ENCODE peak calls at places on chromosomes 2 and 18, in seven cellular contexts. One of them, this sample, is unnamed. For H3K4me1, the result is how much of the 10 kb centered on the place peaks cover.

GRCh38 chr2:180707867-180708205 is 272.6 kb upstream of the UBE2E3 start:
- DNase-seq in kidney: no peak
- DNase-seq in thoracic aorta: no peak
- DNase-seq in mesenchymal stem cell: peak
- DNase-seq in CD4-positive, CD25-positive, alpha-beta regulatory T cell: no peak
- DNase-seq in cardiac muscle cell: peak
- DNase-seq in GM23248: peak
- DNase-seq in this sample: no peak

GRCh38 chr18:58117685-58118403 is 73.8 kb downstream of the NEDD4L start:
- DNase-seq in CD4-positive, CD25-positive, alpha-beta regulatory T cell: no peak
- DNase-seq in GM23248: peak
- DNase-seq in kidney: no peak
- DNase-seq in mesenchymal stem cell: peak
- DNase-seq in thoracic aorta: no peak
- DNase-seq in cardiac muscle cell: peak
- DNase-seq in this sample: no peak

GRCh38 chr2:25347205-25347815 is 5.6 kb upstream of the DNMT3A start:
- DNase-seq in thoracic aorta: no peak
- DNase-seq in cardiac muscle cell: no peak
- DNase-seq in GM23248: peak
- DNase-seq in mesenchymal stem cell: peak
- DNase-seq in CD4-positive, CD25-positive, alpha-beta regulatory T cell: no peak
- DNase-seq in kidney: no peak
- DNase-seq in this sample: no peak

GRCh38 chr2:18588049-18588448 is 1.3 kb downstream of the NT5C1B start:
- DNase-seq in GM23248: no peak
- DNase-seq in cardiac muscle cell: no peak
- DNase-seq in thoracic aorta: no peak
- DNase-seq in kidney: no peak
- DNase-seq in CD4-positive, CD25-positive, alpha-beta regulatory T cell: no peak
- DNase-seq in mesenchymal stem cell: no peak
- DNase-seq in this sample: no peak

GRCh38 chr2:8985561-8986326 is 17.7 kb downstream of the MBOAT2 start:
- DNase-seq in GM23248: peak
- DNase-seq in mesenchymal stem cell: peak
- DNase-seq in CD4-positive, CD25-positive, alpha-beta regulatory T cell: no peak
- DNase-seq in cardiac muscle cell: no peak
- DNase-seq in thoracic aorta: no peak
- DNase-seq in kidney: no peak
- DNase-seq in this sample: no peak

GRCh38 chr2:236663267-236663666 is 93.6 kb downstream of the ACKR3 start:
- DNase-seq in kidney: no peak
- DNase-seq in mesenchymal stem cell: no peak
- DNase-seq in cardiac muscle cell: peak
- DNase-seq in thoracic aorta: no peak
- DNase-seq in CD4-positive, CD25-positive, alpha-beta regulatory T cell: no peak
- DNase-seq in GM23248: peak
- DNase-seq in this sample: peak

GRCh38 chr2:221465776-221466175 is 106.3 kb downstream of the EPHA4 start:
- DNase-seq in CD4-positive, CD25-positive, alpha-beta regulatory T cell: no peak
- DNase-seq in kidney: no peak
- DNase-seq in cardiac muscle cell: peak
- DNase-seq in mesenchymal stem cell: no peak
- DNase-seq in GM23248: no peak
- DNase-seq in thoracic aorta: no peak
- DNase-seq in this sample: no peak

GRCh38 chr2:80670763-80671162 is 366.2 kb upstream of the LRRTM1 start:
- DNase-seq in GM23248: no peak
- DNase-seq in cardiac muscle cell: no peak
- DNase-seq in thoracic aorta: no peak
- DNase-seq in mesenchymal stem cell: no peak
- DNase-seq in CD4-positive, CD25-positive, alpha-beta regulatory T cell: no peak
- DNase-seq in kidney: no peak
- DNase-seq in this sample: no peak

GRCh38 chr2:100733344-100734187 is 86.4 kb upstream of the NPAS2 start:
- DNase-seq in thoracic aorta: no peak
- DNase-seq in CD4-positive, CD25-positive, alpha-beta regulatory T cell: no peak
- DNase-seq in GM23248: peak
- DNase-seq in kidney: no peak
- DNase-seq in mesenchymal stem cell: peak
- DNase-seq in cardiac muscle cell: peak
- DNase-seq in this sample: no peak

GRCh38 chr2:195706161-195706900 is 49.3 kb downstream of the SLC39A10 start:
- DNase-seq in cardiac muscle cell: peak
- DNase-seq in kidney: no peak
- DNase-seq in thoracic aorta: no peak
- DNase-seq in mesenchymal stem cell: peak
- DNase-seq in GM23248: peak
- DNase-seq in CD4-positive, CD25-positive, alpha-beta regulatory T cell: no peak
- DNase-seq in this sample: no peak

GRCh38 chr2:136582631-136583205 is 182.6 kb upstream of the THSD7B start:
- DNase-seq in CD4-positive, CD25-positive, alpha-beta regulatory T cell: no peak
- DNase-seq in mesenchymal stem cell: no peak
- DNase-seq in kidney: no peak
- DNase-seq in cardiac muscle cell: peak
- DNase-seq in GM23248: peak
- DNase-seq in thoracic aorta: no peak
- DNase-seq in this sample: no peak

GRCh38 chr2:19033240-19033639 is 325.2 kb downstream of the OSR1 start:
- DNase-seq in GM23248: no peak
- DNase-seq in cardiac muscle cell: no peak
- DNase-seq in mesenchymal stem cell: peak
- DNase-seq in thoracic aorta: no peak
- DNase-seq in CD4-positive, CD25-positive, alpha-beta regulatory T cell: no peak
- DNase-seq in kidney: no peak
- DNase-seq in this sample: no peak

GRCh38 chr2:241091201-241091600 is 10.9 kb downstream of the MTERF4 start:
- DNase-seq in GM23248: no peak
- DNase-seq in kidney: no peak
- DNase-seq in thoracic aorta: no peak
- DNase-seq in CD4-positive, CD25-positive, alpha-beta regulatory T cell: no peak
- DNase-seq in cardiac muscle cell: no peak
- DNase-seq in mesenchymal stem cell: no peak
- DNase-seq in this sample: no peak

GRCh38 chr18:48797841-48798255 is 152.9 kb downstream of the SMAD7 start:
- DNase-seq in GM23248: no peak
- DNase-seq in cardiac muscle cell: no peak
- DNase-seq in kidney: peak
- DNase-seq in thoracic aorta: peak
- DNase-seq in mesenchymal stem cell: no peak
- DNase-seq in CD4-positive, CD25-positive, alpha-beta regulatory T cell: no peak
- DNase-seq in this sample: peak

GRCh38 chr2:105746177-105747080 is 1.7 kb downstream of the NCK2 start:
- DNase-seq in GM23248: no peak
- DNase-seq in thoracic aorta: peak
- DNase-seq in cardiac muscle cell: no peak
- DNase-seq in kidney: peak
- DNase-seq in CD4-positive, CD25-positive, alpha-beta regulatory T cell: peak
- DNase-seq in mesenchymal stem cell: no peak
- DNase-seq in this sample: no peak

GRCh38 chr2:28713582-28714292 is 37.9 kb upstream of the PPP1CB start:
- DNase-seq in CD4-positive, CD25-positive, alpha-beta regulatory T cell: no peak
- DNase-seq in kidney: no peak
- DNase-seq in GM23248: peak
- DNase-seq in cardiac muscle cell: peak
- DNase-seq in thoracic aorta: no peak
- DNase-seq in mesenchymal stem cell: peak
- DNase-seq in this sample: no peak

GRCh38 chr2:28721601-28722191 is 29.9 kb upstream of the PPP1CB start:
- DNase-seq in kidney: no peak
- DNase-seq in cardiac muscle cell: no peak
- DNase-seq in mesenchymal stem cell: no peak
- DNase-seq in GM23248: no peak
- DNase-seq in thoracic aorta: no peak
- DNase-seq in CD4-positive, CD25-positive, alpha-beta regulatory T cell: no peak
- DNase-seq in this sample: no peak

GRCh38 chr2:28720345-28720744 is 31.3 kb upstream of the PPP1CB start:
- DNase-seq in kidney: no peak
- DNase-seq in cardiac muscle cell: no peak
- DNase-seq in mesenchymal stem cell: no peak
- DNase-seq in CD4-positive, CD25-positive, alpha-beta regulatory T cell: no peak
- DNase-seq in thoracic aorta: no peak
- DNase-seq in GM23248: no peak
- DNase-seq in this sample: no peak

GRCh38 chr2:28717339-28717758 is 34.3 kb upstream of the PPP1CB start:
- DNase-seq in mesenchymal stem cell: peak
- DNase-seq in kidney: no peak
- DNase-seq in CD4-positive, CD25-positive, alpha-beta regulatory T cell: no peak
- DNase-seq in GM23248: peak
- DNase-seq in cardiac muscle cell: peak
- DNase-seq in thoracic aorta: peak
- DNase-seq in this sample: peak

DNA sequence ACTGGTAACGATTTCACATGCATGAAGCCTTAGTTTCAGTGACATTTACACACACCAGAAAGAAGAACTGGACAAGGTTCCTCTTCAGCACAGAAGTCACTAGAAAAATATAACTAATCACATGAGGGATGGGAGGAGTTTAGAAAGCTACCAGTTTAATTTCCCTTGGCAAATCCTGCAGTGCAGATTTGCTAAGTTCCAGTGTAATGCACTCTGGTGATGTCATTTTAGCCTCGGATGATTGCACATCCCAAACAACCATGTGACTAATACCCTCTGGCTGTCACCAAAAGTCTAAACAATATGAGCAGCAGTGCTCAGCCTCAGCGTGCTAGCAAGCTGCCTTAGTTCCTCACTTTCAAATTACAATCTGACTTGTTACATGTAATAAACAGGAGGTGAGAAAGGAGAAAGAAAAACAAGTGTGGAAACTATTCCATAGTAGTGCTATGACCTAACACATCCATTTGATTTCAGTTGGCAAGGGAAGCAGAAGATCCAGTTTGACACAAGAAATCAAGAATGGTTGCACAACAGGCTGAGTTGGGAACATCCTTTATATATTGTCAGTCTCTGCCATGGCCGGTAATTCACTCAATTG is 35.3 kb upstream of the PPP1CB start:
- DNase-seq in mesenchymal stem cell: peak
- DNase-seq in CD4-positive, CD25-positive, alpha-beta regulatory T cell: no peak
- DNase-seq in cardiac muscle cell: peak
- DNase-seq in GM23248: peak
- DNase-seq in thoracic aorta: peak
- DNase-seq in kidney: peak
- DNase-seq in this sample: peak
- H3K4me1 ChIP-seq in mesenchymal stem cell: under half
- H3K4me1 ChIP-seq in CD4-positive, CD25-positive, alpha-beta regulatory T cell: under half
- H3K4me1 ChIP-seq in cardiac muscle cell: under half
- H3K4me1 ChIP-seq in GM23248: under half
- H3K4me1 ChIP-seq in thoracic aorta: under half
- H3K4me1 ChIP-seq in kidney: under half
- H3K4me1 ChIP-seq in this sample: under half

GRCh38 chr2:223937535-223937934 is 7.6 kb downstream of the WDFY1 start:
- DNase-seq in mesenchymal stem cell: no peak
- DNase-seq in kidney: no peak
- DNase-seq in cardiac muscle cell: no peak
- DNase-seq in thoracic aorta: no peak
- DNase-seq in GM23248: no peak
- DNase-seq in CD4-positive, CD25-positive, alpha-beta regulatory T cell: no peak
- DNase-seq in this sample: no peak

GRCh38 chr2:223936862-223937326 is 8.2 kb downstream of the WDFY1 start:
- DNase-seq in cardiac muscle cell: no peak
- DNase-seq in thoracic aorta: no peak
- DNase-seq in CD4-positive, CD25-positive, alpha-beta regulatory T cell: no peak
- DNase-seq in mesenchymal stem cell: no peak
- DNase-seq in kidney: no peak
- DNase-seq in GM23248: peak
- DNase-seq in this sample: no peak

GRCh38 chr2:223933098-223933800 is 11.9 kb downstream of the WDFY1 start:
- DNase-seq in GM23248: no peak
- DNase-seq in cardiac muscle cell: no peak
- DNase-seq in CD4-positive, CD25-positive, alpha-beta regulatory T cell: no peak
- DNase-seq in kidney: no peak
- DNase-seq in thoracic aorta: no peak
- DNase-seq in mesenchymal stem cell: no peak
- DNase-seq in this sample: no peak

GRCh38 chr2:223935459-223936125 is 9.5 kb downstream of the WDFY1 start:
- DNase-seq in kidney: no peak
- DNase-seq in GM23248: no peak
- DNase-seq in thoracic aorta: no peak
- DNase-seq in CD4-positive, CD25-positive, alpha-beta regulatory T cell: no peak
- DNase-seq in cardiac muscle cell: no peak
- DNase-seq in mesenchymal stem cell: no peak
- DNase-seq in this sample: no peak

GRCh38 chr2:223934870-223935269 is 10.3 kb downstream of the WDFY1 start:
- DNase-seq in cardiac muscle cell: no peak
- DNase-seq in GM23248: no peak
- DNase-seq in CD4-positive, CD25-positive, alpha-beta regulatory T cell: no peak
- DNase-seq in kidney: no peak
- DNase-seq in thoracic aorta: no peak
- DNase-seq in mesenchymal stem cell: no peak
- DNase-seq in this sample: no peak
- H3K4me1 ChIP-seq in cardiac muscle cell: under half
- H3K4me1 ChIP-seq in GM23248: under half
- H3K4me1 ChIP-seq in CD4-positive, CD25-positive, alpha-beta regulatory T cell: under half
- H3K4me1 ChIP-seq in kidney: under half
- H3K4me1 ChIP-seq in thoracic aorta: half or more
- H3K4me1 ChIP-seq in mesenchymal stem cell: under half
- H3K4me1 ChIP-seq in this sample: under half

DNA sequence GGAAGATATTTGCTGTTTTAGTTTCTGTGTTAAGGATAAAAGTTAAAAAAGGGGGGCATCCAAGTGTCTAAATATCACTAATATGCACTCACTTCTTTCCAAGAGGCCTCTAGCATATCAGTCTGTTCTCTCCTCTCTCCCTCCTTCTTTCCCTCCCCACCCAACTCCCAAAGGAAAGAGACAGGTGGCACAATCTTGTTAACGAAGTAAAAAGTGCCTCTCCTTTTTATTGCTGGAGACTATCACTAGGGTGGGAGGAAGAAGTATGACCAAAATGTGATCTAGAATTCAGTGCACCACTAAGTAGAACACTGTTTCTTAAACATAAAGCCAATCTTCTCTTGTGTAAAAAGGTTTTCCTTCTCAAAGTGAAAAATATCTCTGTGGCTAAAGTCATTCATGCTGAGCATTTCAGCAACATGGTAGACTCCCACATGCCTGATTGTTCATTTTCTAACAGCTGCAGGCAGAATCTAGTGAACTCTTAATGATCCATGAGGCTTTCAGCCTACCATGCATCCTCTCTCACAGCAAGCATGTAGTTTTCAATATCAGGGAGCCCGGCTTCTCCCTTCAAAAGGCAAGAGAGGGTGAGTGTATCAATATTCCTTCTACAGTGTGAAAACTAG is 39.5 kb downstream of the RNU4ATAC start:
- DNase-seq in CD4-positive, CD25-positive, alpha-beta regulatory T cell: no peak
- DNase-seq in thoracic aorta: no peak
- DNase-seq in kidney: no peak
- DNase-seq in cardiac muscle cell: peak
- DNase-seq in GM23248: no peak
- DNase-seq in mesenchymal stem cell: no peak
- DNase-seq in this sample: no peak
- H3K4me1 ChIP-seq in CD4-positive, CD25-positive, alpha-beta regulatory T cell: under half
- H3K4me1 ChIP-seq in thoracic aorta: under half
- H3K4me1 ChIP-seq in kidney: under half
- H3K4me1 ChIP-seq in cardiac muscle cell: under half
- H3K4me1 ChIP-seq in GM23248: under half
- H3K4me1 ChIP-seq in mesenchymal stem cell: under half
- H3K4me1 ChIP-seq in this sample: under half

DNA sequence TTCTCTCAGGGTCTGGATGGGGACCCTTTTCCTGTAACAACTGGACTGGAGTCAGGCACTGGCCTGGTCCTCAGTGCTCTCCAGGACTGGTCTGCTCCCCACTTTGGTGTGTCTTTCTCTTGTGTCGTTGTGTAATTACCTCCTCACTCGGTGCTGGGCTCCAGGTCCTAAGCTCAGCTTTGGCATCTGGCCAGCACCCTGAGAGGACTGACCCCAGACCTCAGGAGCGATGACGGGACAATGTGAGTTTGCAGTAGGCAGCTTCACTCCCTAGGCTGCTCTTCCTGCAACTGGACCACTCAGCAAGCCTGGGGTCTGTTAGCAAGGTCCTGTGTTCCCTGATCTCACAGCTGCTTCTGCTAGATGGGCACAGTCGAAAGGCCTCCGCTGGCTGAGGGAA is 93.8 kb downstream of the COLEC12 start:
- DNase-seq in thoracic aorta: no peak
- DNase-seq in kidney: no peak
- DNase-seq in CD4-positive, CD25-positive, alpha-beta regulatory T cell: no peak
- DNase-seq in cardiac muscle cell: no peak
- DNase-seq in mesenchymal stem cell: no peak
- DNase-seq in GM23248: no peak
- DNase-seq in this sample: no peak
- H3K4me1 ChIP-seq in thoracic aorta: under half
- H3K4me1 ChIP-seq in kidney: under half
- H3K4me1 ChIP-seq in CD4-positive, CD25-positive, alpha-beta regulatory T cell: under half
- H3K4me1 ChIP-seq in cardiac muscle cell: under half
- H3K4me1 ChIP-seq in mesenchymal stem cell: under half
- H3K4me1 ChIP-seq in GM23248: under half
- H3K4me1 ChIP-seq in this sample: under half